ENCODE peak calls at places on chromosome 2, in eight cellular contexts. A is Peyer's patch, O is transverse colon, E is HCT116, L is esophagus squamous epithelium, I is tibial nerve, T is endothelial cell of umbilical vein, X is prostate gland. Z is an unnamed sample.

GRCh38 chr2:240154606-240155005 is 14.1 kb upstream of the OTOS start:
- DNase-seq in A (no peak), O (no peak), E (no peak), L (no peak), I (no peak), T (no peak), X (no peak), Z (no peak)

GRCh38 chr2:96137611-96138129 is 632 bp downstream of the ASTL start:
- DNase-seq in A (no peak), O (no peak), E (no peak), L (no peak), I (no peak), T (no peak), X (no peak), Z (no peak)

GRCh38 chr2:207487650-207488315 is 42.0 kb upstream of the CREB1 start:
- DNase-seq in A (no peak), O (no peak), E (peak; percentile 32), L (no peak), I (no peak), T (no peak), X (no peak), Z (peak; percentile 45)

GRCh38 chr2:102478686-102479470 is 5.9 kb downstream of the SLC9A4 start:
- DNase-seq in A (no peak), O (no peak), E (no peak), L (no peak), I (no peak), T (no peak), X (no peak), Z (no peak)

GRCh38 chr2:28663359-28663758 is 88.3 kb upstream of the PPP1CB start:
- DNase-seq in A (no peak), O (no peak), E (no peak), L (no peak), I (no peak), T (peak; percentile 76), X (no peak), Z (no peak)

GRCh38 chr2:177338177-177338721 is 54.3 kb upstream of the AGPS start:
- DNase-seq in A (no peak), O (no peak), E (peak; percentile 85), L (no peak), I (no peak), T (peak; percentile 72), X (no peak), Z (peak; percentile 9)

GRCh38 chr2:136247204-136247990 is 129.4 kb upstream of the CXCR4 start:
- DNase-seq in A (no peak), O (no peak), E (no peak), L (no peak), I (no peak), T (no peak), X (no peak), Z (no peak)

GRCh38 chr2:127627740-127628571 is 18.0 kb upstream of the GPR17 start:
- DNase-seq in A (no peak), O (no peak), E (no peak), L (no peak), I (no peak), T (no peak), X (no peak), Z (no peak)

GRCh38 chr2:78218066-78218465 is 695.9 kb upstream of the LRRTM4 start:
- DNase-seq in A (no peak), O (no peak), E (no peak), L (no peak), I (no peak), T (no peak), X (no peak), Z (no peak)

GRCh38 chr2:215974700-215975429 is 38.5 kb downstream of the MREG start:
- DNase-seq in A (no peak), O (no peak), E (no peak), L (no peak), I (no peak), T (no peak), X (no peak), Z (no peak)

GRCh38 chr2:75174981-75175380 is 24.3 kb downstream of the TACR1 start:
- DNase-seq in A (no peak), O (no peak), E (no peak), L (no peak), I (no peak), T (no peak), X (no peak), Z (no peak)

GRCh38 chr2:15943378-15943851 is 3.1 kb downstream of the MYCN start:
- DNase-seq in A (no peak), O (peak; percentile 18), E (no peak), L (no peak), I (no peak), T (peak; percentile 22), X (no peak), Z (no peak)

GRCh38 chr2:39805936-39806608 is 27.0 kb upstream of the THUMPD2 start:
- DNase-seq in A (no peak), O (no peak), E (no peak), L (no peak), I (no peak), T (no peak), X (no peak), Z (no peak)

GRCh38 chr2:27889774-27890145 is 427 bp downstream of the RBKS start:
- DNase-seq in A (no peak), O (no peak), E (no peak), L (no peak), I (no peak), T (no peak), X (peak; percentile 9), Z (no peak)

DNA sequence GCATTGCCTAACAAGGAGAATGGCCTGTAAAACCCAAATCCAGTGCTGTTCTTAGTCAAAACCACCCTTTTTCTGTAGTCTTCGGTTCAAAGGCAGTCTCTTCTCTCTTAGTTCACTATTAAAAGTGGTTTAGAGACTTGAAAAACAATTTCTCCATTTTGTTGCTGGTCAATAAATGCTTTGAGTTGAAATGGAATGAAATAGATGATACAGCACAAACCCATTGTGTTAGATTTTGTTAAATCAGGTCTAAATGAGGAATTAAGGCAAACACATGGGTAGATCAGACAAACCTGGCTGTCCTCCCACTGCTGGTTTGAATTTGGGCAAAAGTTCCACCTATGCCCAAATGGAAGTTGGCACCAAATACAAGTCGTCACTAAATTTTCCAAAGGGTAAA is 150.1 kb upstream of the SERTAD2 start:
- DNase-seq in A (no peak), O (no peak), E (no peak), L (no peak), I (no peak), T (no peak), X (no peak), Z (no peak)
- TF ChIP-seq POLR2A in A (no peak), O (no peak), E (no peak), L (no peak), I (no peak), T (no peak), X (no peak), Z (no peak)

DNA sequence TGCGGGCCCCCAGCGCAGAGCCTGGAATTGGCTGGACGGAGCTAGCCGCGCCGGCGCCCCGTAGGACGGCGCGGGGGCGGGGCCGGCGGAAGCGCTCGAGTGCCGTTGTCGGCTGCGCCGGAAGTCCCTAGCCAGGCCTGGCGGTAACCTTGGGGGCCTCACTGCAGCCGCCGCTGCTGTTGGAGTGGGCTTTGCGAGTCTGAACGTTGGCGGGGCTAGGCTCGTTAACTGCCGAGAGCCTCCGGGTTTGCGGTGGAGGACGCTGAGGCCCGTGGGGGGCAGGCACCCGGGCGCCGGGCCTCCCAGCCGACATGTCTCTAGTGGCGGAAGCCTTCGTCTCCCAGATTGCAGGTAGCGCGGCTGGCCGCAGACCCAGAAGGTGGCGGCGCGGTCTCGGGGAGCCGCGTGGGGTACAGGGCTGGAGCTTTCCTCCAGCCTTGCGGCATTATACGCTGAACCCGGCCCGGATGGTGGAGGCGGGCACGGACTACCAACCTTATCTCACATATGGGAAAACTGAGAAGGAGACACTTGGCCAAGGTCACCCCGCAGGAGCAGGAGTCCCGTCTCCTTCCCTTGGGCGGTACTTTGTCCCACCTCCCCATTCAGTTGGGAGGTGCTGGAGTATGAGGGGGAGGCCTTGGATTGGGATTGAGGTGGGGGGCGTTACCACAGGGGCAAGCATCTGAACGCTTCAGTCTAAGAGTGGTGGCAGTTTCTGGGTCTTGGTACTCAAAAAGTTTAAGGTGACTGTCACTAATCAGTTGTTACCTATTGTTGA is at the start of gene MTX2:
- DNase-seq in A (peak; percentile 58), O (peak; percentile 83), E (peak; percentile 57), L (no peak), I (peak; percentile 30), T (peak; percentile 78), X (peak; percentile 51), Z (peak; percentile 72)
- TF ChIP-seq POLR2A in A (peak; percentile 61), O (peak; percentile 75), E (peak; percentile 39), L (no peak), I (no peak), T (peak; percentile 88), X (peak; percentile 26), Z (peak; percentile 80)

GRCh38 chr2:232543491-232543890 is 4.0 kb downstream of the CHRNG start:
- DNase-seq in A (no peak), O (no peak), E (no peak), L (no peak), I (no peak), T (no peak), X (no peak), Z (no peak)

GRCh38 chr2:232541195-232541960 is 1.9 kb downstream of the CHRNG start:
- DNase-seq in A (no peak), O (no peak), E (no peak), L (no peak), I (no peak), T (no peak), X (no peak), Z (no peak)

GRCh38 chr2:232543928-232544631 is 4.6 kb downstream of the CHRNG start:
- DNase-seq in A (no peak), O (no peak), E (no peak), L (no peak), I (no peak), T (no peak), X (no peak), Z (no peak)

GRCh38 chr2:232541961-232542714 is 2.6 kb downstream of the CHRNG start:
- DNase-seq in A (no peak), O (no peak), E (no peak), L (no peak), I (no peak), T (no peak), X (no peak), Z (no peak)

GRCh38 chr2:232542715-232543467 is 3.4 kb downstream of the CHRNG start:
- DNase-seq in A (no peak), O (no peak), E (no peak), L (no peak), I (no peak), T (no peak), X (no peak), Z (no peak)
- TF ChIP-seq POLR2A in A (no peak), O (no peak), E (no peak), L (no peak), I (no peak), T (no peak), X (no peak), Z (no peak)

DNA sequence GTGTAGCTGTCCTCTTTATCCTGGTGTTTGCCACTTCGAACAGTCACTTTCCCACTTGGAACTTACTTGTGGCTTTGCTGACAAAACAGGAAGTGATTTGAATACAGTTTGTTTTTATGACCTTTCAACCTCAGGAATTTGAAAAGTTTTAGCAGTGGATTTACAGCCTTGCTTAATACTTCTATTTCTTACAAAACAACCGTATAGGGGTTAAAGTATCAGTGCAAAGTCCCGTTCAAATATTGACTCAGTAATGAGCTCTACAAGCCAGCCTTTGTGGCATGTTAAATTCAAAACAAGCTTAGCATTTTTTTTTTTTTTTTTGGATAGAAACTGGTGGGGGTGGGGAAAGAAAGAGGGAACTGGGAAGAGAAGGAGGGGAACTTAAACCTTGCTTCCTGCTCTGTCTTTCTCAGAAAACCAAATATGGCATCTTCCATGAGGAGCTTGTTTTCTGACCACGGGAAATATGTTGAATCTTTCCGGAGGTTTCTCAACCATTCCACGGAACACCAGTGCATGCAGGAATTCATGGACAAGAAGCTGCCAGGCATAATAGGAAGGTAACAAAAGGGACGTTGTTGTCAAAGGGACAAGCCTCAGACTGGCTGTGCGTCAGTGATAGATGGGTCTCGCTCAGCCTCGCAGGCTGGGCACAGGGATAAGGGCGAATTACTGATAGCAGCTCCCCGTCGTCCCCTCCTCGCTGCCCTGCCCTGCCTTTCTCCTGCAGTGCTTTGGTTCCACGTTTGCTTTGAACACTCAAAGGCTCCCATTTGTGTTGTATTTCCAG is at the start of gene HNMT:
- DNase-seq in A (no peak), O (peak; percentile 64), E (no peak), L (no peak), I (no peak), T (peak; percentile 84), X (peak; percentile 47), Z (peak; percentile 11)
- TF ChIP-seq POLR2A in A (peak; percentile 38), O (peak; percentile 46), E (no peak), L (no peak), I (no peak), T (peak; percentile 32), X (peak; percentile 40), Z (no peak)

Z was measured in H54.